ENCODE peak calls at places on chromosomes 12 and 14, in eight cellular contexts. I is fibroblast of the aortic adventitia, V is endothelial cell of umbilical vein, T is gastrocnemius medialis, L is foreskin fibroblast, B is thoracic aorta, E is psoas muscle, P is NB4. R is an unnamed sample.

GRCh38 chr12:95641299-95641947 is 90.1 kb upstream of the USP44 start:
- DNase-seq in P (no peak), B (no peak), V (no peak), T (no peak), E (no peak), L (no peak), I (no peak), R (no peak)

GRCh38 chr12:59579616-59580015 is 16.2 kb upstream of the SLC16A7 start:
- DNase-seq in E (no peak), I (no peak), T (no peak), P (no peak), L (no peak), V (no peak), B (no peak), R (no peak)

GRCh38 chr14:63852817-63853730 is at the start of gene SYNE2:
- DNase-seq in P (peak), L (peak), V (peak), E (peak), T (peak), I (peak), B (peak), R (peak)

GRCh38 chr12:50055831-50056628 is 1.4 kb upstream of the ASIC1 start:
- DNase-seq in E (no peak), L (peak), V (peak), T (no peak), P (peak), B (no peak), I (peak), R (peak)

GRCh38 chr12:18683603-18684002 is 54.2 kb downstream of the PLCZ1 start:
- DNase-seq in L (peak), I (peak), B (no peak), V (no peak), E (no peak), P (no peak), T (no peak), R (peak)

GRCh38 chr14:54976316-54976715 is 50.6 kb downstream of the WDHD1 start:
- DNase-seq in V (peak), E (no peak), L (peak), B (no peak), I (peak), P (peak), T (no peak), R (peak)

GRCh38 chr12:41286426-41286825 is 98.3 kb downstream of the PDZRN4 start:
- DNase-seq in B (no peak), V (no peak), P (no peak), T (no peak), L (no peak), I (no peak), E (no peak), R (no peak)

GRCh38 chr14:33647385-33647786 is 303.5 kb downstream of the EGLN3 start:
- DNase-seq in L (peak), E (no peak), P (peak), T (no peak), I (peak), V (peak), B (no peak), R (peak)

GRCh38 chr12:43836455-43836989 is 641 bp downstream of the TMEM117 start:
- DNase-seq in E (no peak), T (no peak), P (peak), B (no peak), I (peak), V (peak), L (peak), R (peak)

GRCh38 chr14:60175255-60175902 is 10.2 kb upstream of the DHRS7 start:
- DNase-seq in T (peak), B (no peak), V (no peak), L (peak), E (no peak), I (no peak), P (no peak), R (no peak)

GRCh38 chr12:127343941-127344340 is 923.0 kb upstream of the TMEM132C start:
- DNase-seq in T (no peak), L (peak), I (peak), E (no peak), P (no peak), B (no peak), V (no peak), R (peak)

GRCh38 chr12:122035292-122035691 is 13.6 kb downstream of the BCL7A start:
- DNase-seq in I (no peak), P (no peak), V (no peak), T (no peak), L (no peak), E (no peak), B (no peak), R (no peak)

GRCh38 chr14:77133718-77134338 is 7.8 kb downstream of the ZDHHC22 start:
- DNase-seq in T (no peak), L (peak), P (peak), B (no peak), E (peak), I (peak), V (peak), R (peak)

GRCh38 chr12:1839956-1840550 is 19.7 kb downstream of the LRTM2 start:
- DNase-seq in B (no peak), I (no peak), V (no peak), L (no peak), E (no peak), T (no peak), P (peak), R (no peak)

GRCh38 chr12:118371354-118372282 is 1.1 kb downstream of the TAOK3 start:
- DNase-seq in T (no peak), P (peak), L (peak), E (peak), V (peak), B (no peak), I (no peak), R (no peak)

GRCh38 chr14:72451081-72451972 is 442.6 kb downstream of the DPF3 start:
- DNase-seq in T (no peak), I (no peak), E (no peak), B (no peak), L (no peak), P (no peak), V (no peak), R (no peak)

GRCh38 chr14:90574640-90575131 is 177.9 kb downstream of the CALM1 start:
- DNase-seq in I (no peak), B (no peak), P (no peak), L (no peak), E (peak), V (no peak), T (peak), R (no peak)

GRCh38 chr14:24372701-24373416 is 4.9 kb downstream of the NFATC4 start:
- DNase-seq in L (peak), T (peak), V (no peak), B (no peak), E (peak), I (peak), P (no peak), R (no peak)

GRCh38 chr12:123908884-123909807 is 63.5 kb downstream of the CCDC92 start:
- DNase-seq in T (no peak), I (no peak), P (no peak), V (no peak), L (no peak), E (peak), B (no peak), R (no peak)

GRCh38 chr14:34303811-34304210 is 158.2 kb downstream of the SPTSSA start:
- DNase-seq in L (no peak), P (no peak), B (no peak), T (no peak), V (no peak), E (no peak), I (no peak), R (no peak)

GRCh38 chr12:131437706-131438210 is 273.1 kb upstream of the SFSWAP start:
- DNase-seq in B (no peak), T (no peak), I (no peak), L (no peak), V (no peak), P (no peak), E (no peak), R (no peak)

GRCh38 chr12:80241576-80242273 is 142.4 kb downstream of the OTOGL start:
- DNase-seq in P (no peak), E (no peak), V (peak), L (peak), B (no peak), I (peak), T (no peak), R (peak)

GRCh38 chr12:42482086-42482819 is 107.3 kb downstream of the PRICKLE1 start:
- DNase-seq in B (no peak), V (peak), I (peak), L (peak), E (peak), T (no peak), P (no peak), R (peak)

GRCh38 chr14:37187294-37187693 is 10.4 kb upstream of the MIPOL1 start:
- DNase-seq in B (no peak), T (no peak), P (no peak), V (no peak), L (no peak), E (no peak), I (no peak), R (no peak)

GRCh38 chr12:115572440-115572839 is 705.1 kb downstream of the MED13L start:
- DNase-seq in V (no peak), I (peak), B (no peak), T (no peak), E (no peak), P (peak), L (peak), R (no peak)

GRCh38 chr12:125330645-125331341 is 265.6 kb downstream of the AACS start:
- DNase-seq in B (no peak), P (peak), L (peak), I (peak), V (peak), E (peak), T (no peak), R (peak)

GRCh38 chr14:44625098-44625497 is 118.0 kb upstream of the FSCB start:
- DNase-seq in I (no peak), T (no peak), B (no peak), L (no peak), V (no peak), P (no peak), E (no peak), R (no peak)

GRCh38 chr14:96254696-96255095 is 1.3 kb upstream of the BDKRB1 start:
- DNase-seq in V (no peak), P (no peak), E (no peak), I (no peak), T (no peak), B (no peak), L (no peak), R (no peak)

GRCh38 chr12:64099430-64099829 is 122.7 kb downstream of the KICS2 start:
- DNase-seq in B (no peak), L (peak), E (peak), V (peak), I (peak), T (peak), P (no peak), R (peak)

GRCh38 chr14:94157195-94157594 is 16.9 kb upstream of the PPP4R4 start:
- DNase-seq in B (no peak), E (no peak), T (no peak), P (no peak), V (no peak), L (no peak), I (no peak), R (no peak)

GRCh38 chr14:20848316-20848954 is 42.8 kb upstream of the RNASE3 start:
- DNase-seq in T (no peak), I (peak), L (peak), E (no peak), B (no peak), P (no peak), V (no peak), R (peak)

GRCh38 chr12:49577589-49578315 is 9.8 kb upstream of the MCRS1 start:
- DNase-seq in P (no peak), B (no peak), L (no peak), V (no peak), T (no peak), I (no peak), E (no peak), R (no peak)

GRCh38 chr12:48001426-48002178 is 2.7 kb downstream of the COL2A1 start:
- DNase-seq in B (no peak), I (peak), V (peak), E (no peak), T (no peak), P (peak), L (peak), R (peak)

GRCh38 chr12:121595520-121595919 is 14.7 kb upstream of the KDM2B start:
- DNase-seq in V (no peak), P (no peak), L (no peak), T (no peak), B (no peak), I (no peak), E (no peak), R (no peak)

GRCh38 chr12:32253154-32253795 is 146.1 kb upstream of the FGD4 start:
- DNase-seq in L (no peak), E (no peak), V (no peak), B (no peak), I (peak), T (no peak), P (no peak), R (no peak)

GRCh38 chr12:69483700-69484099 is 13.5 kb downstream of the FRS2 start:
- DNase-seq in B (no peak), L (no peak), P (no peak), V (no peak), I (no peak), T (no peak), E (no peak), R (no peak)

GRCh38 chr12:13093191-13093849 is 10.1 kb downstream of the GSG1 start:
- DNase-seq in I (peak), L (peak), V (no peak), T (no peak), B (no peak), P (no peak), E (no peak), R (peak)
- H3K4me3 ChIP-seq in I (no peak), L (no peak), V (no peak), T (no peak), B (no peak), P (no peak), E (no peak), R (no peak)

GRCh38 chr14:101888182-101888581 is 76.2 kb upstream of the DYNC1H1 start:
- DNase-seq in L (no peak), V (no peak), I (no peak), P (no peak), T (no peak), B (no peak), E (no peak), R (no peak)

GRCh38 chr14:101887219-101887618 is 77.2 kb upstream of the DYNC1H1 start:
- DNase-seq in V (no peak), P (no peak), E (no peak), L (no peak), B (no peak), T (no peak), I (no peak), R (no peak)

GRCh38 chr14:101889366-101889765 is 75.0 kb upstream of the DYNC1H1 start:
- DNase-seq in B (no peak), I (no peak), T (no peak), V (no peak), E (no peak), P (no peak), L (no peak), R (no peak)

GRCh38 chr14:101891471-101891870 is 72.9 kb upstream of the DYNC1H1 start:
- DNase-seq in L (no peak), T (no peak), V (no peak), P (no peak), B (no peak), E (no peak), I (no peak), R (no peak)

GRCh38 chr14:101889898-101890297 is 74.5 kb upstream of the DYNC1H1 start:
- DNase-seq in V (peak), B (no peak), I (peak), L (peak), E (no peak), P (peak), T (no peak), R (no peak)
- TF ChIP-seq CTCF in V (no peak), B (no peak), I (no peak), L (peak), E (no peak), P (no peak), T (no peak), R (no peak)

DNA sequence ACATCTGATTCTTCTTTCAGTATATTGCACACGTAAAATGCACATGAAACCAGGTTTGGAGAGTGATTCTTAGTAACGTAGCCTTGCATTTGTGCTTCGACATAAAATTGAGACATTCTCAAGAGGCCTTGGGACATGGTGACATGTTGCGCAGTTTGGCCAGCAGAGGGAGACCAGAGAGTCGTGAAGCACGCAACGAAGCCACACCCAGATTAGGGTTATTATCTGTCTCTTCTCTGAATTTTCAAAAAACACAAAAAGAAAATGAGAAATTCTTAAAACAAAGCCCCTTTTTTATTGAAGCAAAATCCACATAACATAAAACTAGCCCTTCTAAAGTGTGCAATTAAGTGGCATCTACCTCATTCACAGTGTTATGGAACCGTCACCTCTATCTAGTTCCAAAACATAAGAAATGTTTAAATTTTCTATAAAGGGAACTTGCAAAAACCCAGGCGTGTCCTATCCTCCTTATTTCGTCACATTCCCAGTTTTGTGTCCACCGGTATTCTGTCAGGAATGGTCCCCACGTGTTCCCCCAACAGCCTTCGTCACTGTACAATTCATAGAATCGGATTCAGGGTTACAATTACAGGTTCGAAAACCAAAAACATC is 108.8 kb upstream of the ATF7IP start:
- DNase-seq in B (peak), E (peak), V (peak), P (peak), L (peak), I (peak), T (peak), R (peak)
- H3K4me3 ChIP-seq in B (peak), E (peak), V (no peak), P (no peak), L (no peak), I (no peak), T (peak), R (no peak)

DNA sequence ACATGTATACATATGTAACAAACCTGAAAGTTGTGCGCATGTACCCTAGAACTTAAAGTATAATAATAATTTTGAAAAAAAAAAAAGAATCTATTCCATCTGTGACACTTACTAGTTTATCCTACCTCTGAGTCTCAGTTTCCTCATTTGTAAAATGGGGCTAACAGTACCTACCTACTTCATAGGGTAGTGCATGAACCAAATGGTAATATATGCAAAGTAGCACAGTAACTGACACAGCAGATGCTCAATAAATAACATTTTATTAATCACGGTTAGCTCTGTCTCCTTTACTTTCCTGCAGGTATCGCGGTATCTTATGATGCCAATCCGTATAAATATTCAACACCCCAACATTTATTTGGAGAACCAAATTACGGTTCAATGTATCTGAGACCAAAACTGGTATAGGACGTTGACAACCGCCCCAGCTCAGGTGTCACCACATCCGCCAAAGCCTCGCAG is 703 bp downstream of the TMED10 start:
- DNase-seq in E (no peak), I (no peak), P (no peak), T (no peak), V (peak), L (no peak), B (no peak), R (no peak)
- TF ChIP-seq CTCF in E (no peak), I (no peak), P (no peak), T (no peak), V (no peak), L (no peak), B (no peak), R (no peak)

GRCh38 chr14:39426605-39427004 is 5.6 kb downstream of the FBXO33 start:
- DNase-seq in T (no peak), B (no peak), I (peak), L (peak), E (no peak), P (peak), V (peak), R (peak)
- H3K4me3 ChIP-seq in T (no peak), B (peak), I (no peak), L (no peak), E (no peak), P (no peak), V (peak), R (no peak)

DNA sequence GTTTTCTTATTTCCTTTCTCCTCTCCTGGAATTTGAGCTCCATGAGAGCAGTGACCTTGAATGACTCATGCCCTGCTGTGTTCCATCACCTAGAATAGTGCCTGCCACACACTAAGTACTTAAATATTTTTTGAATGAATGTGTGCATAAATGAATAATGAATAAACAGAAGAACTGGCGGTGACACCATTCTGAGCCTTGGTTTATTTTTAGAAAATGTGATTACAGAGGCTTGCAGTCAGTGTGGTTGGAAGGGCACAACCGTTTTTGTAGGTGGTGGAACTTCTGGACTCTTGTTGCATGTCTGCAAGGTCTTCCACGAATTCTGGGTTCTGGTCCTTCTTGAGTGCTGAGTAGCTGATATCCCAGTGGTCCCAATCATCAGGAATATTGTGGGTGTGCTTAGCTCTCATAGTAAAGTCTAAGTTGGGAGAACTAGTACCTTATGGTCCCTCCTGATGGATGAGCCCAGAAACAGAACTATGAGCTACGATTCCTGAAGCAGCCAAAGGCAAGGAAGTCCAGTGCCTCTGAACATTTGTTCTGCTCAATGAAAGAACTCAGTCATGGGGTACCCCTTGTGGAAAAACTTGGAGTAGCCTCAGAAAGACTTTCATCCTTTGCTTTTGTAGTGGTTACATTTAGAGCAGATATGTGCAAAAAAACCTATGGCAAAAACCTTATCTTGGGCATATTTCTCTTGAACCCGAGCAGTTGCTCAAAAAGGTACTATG is 28.8 kb upstream of the BHLHE41 start:
- DNase-seq in E (no peak), L (peak), B (peak), P (no peak), V (peak), I (peak), T (peak), R (peak)
- TF ChIP-seq CTCF in E (no peak), L (peak), B (peak), P (no peak), V (no peak), I (peak), T (no peak), R (peak)

GRCh38 chr12:53098354-53098981 is 1.0 kb downstream of the IGFBP6 start:
- DNase-seq in E (peak), B (peak), T (peak), P (no peak), L (peak), I (peak), V (peak), R (peak)

GRCh38 chr12:53097564-53098353 is at the start of gene IGFBP6:
- DNase-seq in T (peak), L (peak), P (peak), V (peak), I (peak), B (no peak), E (peak), R (peak)

GRCh38 chr12:53097207-53097563 is 282 bp upstream of the IGFBP6 start:
- DNase-seq in E (no peak), P (no peak), B (no peak), I (peak), T (no peak), L (no peak), V (peak), R (peak)

GRCh38 chr12:53096089-53096741 is 1.3 kb upstream of the IGFBP6 start:
- DNase-seq in B (no peak), L (peak), E (peak), I (peak), V (no peak), P (no peak), T (peak), R (peak)

GRCh38 chr12:53096761-53097160 is 706 bp upstream of the IGFBP6 start:
- DNase-seq in L (no peak), E (no peak), T (no peak), P (no peak), B (no peak), V (no peak), I (peak), R (no peak)
- H3K4me3 ChIP-seq in L (peak), E (peak), T (peak), P (no peak), B (peak), V (no peak), I (peak), R (peak)

GRCh38 chr12:92570056-92570753 is 132.6 kb upstream of the PLEKHG7 start:
- DNase-seq in P (peak), L (peak), B (peak), E (no peak), V (peak), T (peak), I (peak), R (peak)
- TF ChIP-seq CTCF in P (peak), L (peak), B (peak), E (peak), V (peak), T (peak), I (peak), R (peak)